ENCODE peak calls at places on chromosomes 4 and X, in six cellular contexts. Q, N, T, C, H and Y are unnamed samples.

GRCh38 chrX:48703642-48704481 is 7.3 kb downstream of the SUV39H1 start:
- DNase-seq in H (no peak), C (no peak), T (no peak), N (no peak), Q (no peak), Y (no peak)

GRCh38 chr4:173360587-173361221 is 10.1 kb upstream of the SAP30 start:
- DNase-seq in C (no peak), H (no peak), N (no peak), T (no peak), Q (no peak), Y (no peak)

GRCh38 chr4:3767569-3768288 is 1.5 kb downstream of the ADRA2C start:
- DNase-seq in N (no peak), H (no peak), C (no peak), Q (peak), T (no peak), Y (no peak)

GRCh38 chr4:153940916-153941315 is 152.0 kb upstream of the SFRP2 start:
- DNase-seq in H (no peak), C (no peak), T (no peak), Q (no peak), N (no peak), Y (no peak)

GRCh38 chrX:135713795-135714194 is 356 bp downstream of the CT45A1 start:
- DNase-seq in H (no peak), T (no peak), N (no peak), Q (no peak), C (no peak), Y (no peak)

GRCh38 chr4:5619913-5620625 is 88.3 kb downstream of the EVC2 start:
- DNase-seq in H (no peak), Q (no peak), T (no peak), C (no peak), N (no peak), Y (no peak)

GRCh38 chrX:12497832-12498591 is 293.2 kb upstream of the PRPS2 start:
- DNase-seq in T (no peak), C (no peak), H (peak), N (no peak), Q (peak), Y (no peak)

GRCh38 chr4:78320353-78320935 is 231.1 kb upstream of the ANXA3 start:
- DNase-seq in H (no peak), Q (no peak), N (no peak), T (peak), C (no peak), Y (no peak)

GRCh38 chr4:112515278-112516075 is 503 bp downstream of the NEUROG2 start:
- DNase-seq in C (no peak), N (no peak), H (peak), T (no peak), Q (peak), Y (no peak)

GRCh38 chr4:74374561-74375327 is 9.8 kb downstream of the EREG start:
- DNase-seq in N (no peak), Q (no peak), T (no peak), H (no peak), C (peak), Y (no peak)

GRCh38 chr4:150242820-150243458 is 164.7 kb downstream of the DCLK2 start:
- DNase-seq in T (no peak), C (peak), H (peak), N (no peak), Q (peak), Y (no peak)

GRCh38 chr4:52968696-52969095 is 106.6 kb downstream of the RASL11B start:
- DNase-seq in Q (no peak), T (no peak), H (no peak), N (no peak), C (no peak), Y (no peak)

GRCh38 chrX:123993326-123993725 is 31.8 kb downstream of the STAG2 start:
- DNase-seq in H (no peak), Q (no peak), T (no peak), C (no peak), N (no peak), Y (no peak)

GRCh38 chr4:183434264-183435045 is 10.0 kb upstream of the CDKN2AIP start:
- DNase-seq in N (no peak), T (no peak), H (no peak), C (no peak), Q (no peak), Y (no peak)

GRCh38 chrX:16807548-16807947 is 21.3 kb downstream of the TXLNG start:
- DNase-seq in C (no peak), H (no peak), Q (peak), T (no peak), N (no peak), Y (no peak)

GRCh38 chrX:78307665-78308064 is 19.7 kb downstream of the CYSLTR1 start:
- DNase-seq in N (no peak), Q (no peak), H (no peak), C (no peak), T (no peak), Y (no peak)

GRCh38 chr4:127352220-127352619 is 280.5 kb upstream of the INTU start:
- DNase-seq in H (no peak), Q (no peak), N (peak), T (no peak), C (no peak), Y (no peak)

GRCh38 chr4:168654206-168655174 is 157.6 kb downstream of the PALLD start:
- DNase-seq in H (no peak), N (no peak), C (no peak), Q (no peak), T (no peak), Y (no peak)

GRCh38 chr4:100736651-100737450 is 219.0 kb upstream of the EMCN start:
- DNase-seq in C (peak), T (no peak), N (no peak), H (no peak), Q (no peak), Y (no peak)

GRCh38 chr4:83686166-83686565 is 150.3 kb downstream of the GPAT3 start:
- DNase-seq in Q (no peak), T (no peak), H (no peak), N (no peak), C (no peak), Y (no peak)

GRCh38 chr4:15516494-15516893 is 46.8 kb downstream of the CC2D2A start:
- DNase-seq in T (no peak), Q (no peak), N (no peak), H (no peak), C (no peak), Y (no peak)

GRCh38 chrX:121356139-121356849 is 308.9 kb downstream of the GLUD2 start:
- DNase-seq in C (no peak), T (no peak), Q (no peak), H (no peak), N (no peak), Y (no peak)

GRCh38 chr4:16583764-16584163 is 314.7 kb downstream of the LDB2 start:
- DNase-seq in N (no peak), Q (no peak), C (no peak), H (no peak), T (no peak), Y (no peak)

GRCh38 chr4:110792036-110792435 is 169.2 kb upstream of the PITX2 start:
- DNase-seq in Q (no peak), T (no peak), H (no peak), C (no peak), N (no peak), Y (no peak)

GRCh38 chrX:111634823-111635410 is 46.1 kb upstream of the ALG13 start:
- DNase-seq in T (no peak), N (no peak), H (no peak), C (no peak), Q (no peak), Y (no peak)

GRCh38 chr4:187179086-187180070 is 455.7 kb upstream of the FAT1 start:
- DNase-seq in Q (no peak), C (no peak), T (no peak), N (no peak), H (no peak), Y (no peak)

GRCh38 chrX:120999413-120999812 is 13.9 kb upstream of the CT47A1 start:
- DNase-seq in N (no peak), C (no peak), Q (no peak), T (no peak), H (no peak), Y (no peak)

GRCh38 chr4:2255501-2256155 is 6.3 kb downstream of the MXD4 start:
- DNase-seq in H (no peak), T (no peak), C (no peak), Q (peak), N (no peak), Y (no peak)
- TF ChIP-seq CTCF in H (no peak), T (no peak), C (no peak), Q (no peak), N (no peak), Y (no peak)

DNA sequence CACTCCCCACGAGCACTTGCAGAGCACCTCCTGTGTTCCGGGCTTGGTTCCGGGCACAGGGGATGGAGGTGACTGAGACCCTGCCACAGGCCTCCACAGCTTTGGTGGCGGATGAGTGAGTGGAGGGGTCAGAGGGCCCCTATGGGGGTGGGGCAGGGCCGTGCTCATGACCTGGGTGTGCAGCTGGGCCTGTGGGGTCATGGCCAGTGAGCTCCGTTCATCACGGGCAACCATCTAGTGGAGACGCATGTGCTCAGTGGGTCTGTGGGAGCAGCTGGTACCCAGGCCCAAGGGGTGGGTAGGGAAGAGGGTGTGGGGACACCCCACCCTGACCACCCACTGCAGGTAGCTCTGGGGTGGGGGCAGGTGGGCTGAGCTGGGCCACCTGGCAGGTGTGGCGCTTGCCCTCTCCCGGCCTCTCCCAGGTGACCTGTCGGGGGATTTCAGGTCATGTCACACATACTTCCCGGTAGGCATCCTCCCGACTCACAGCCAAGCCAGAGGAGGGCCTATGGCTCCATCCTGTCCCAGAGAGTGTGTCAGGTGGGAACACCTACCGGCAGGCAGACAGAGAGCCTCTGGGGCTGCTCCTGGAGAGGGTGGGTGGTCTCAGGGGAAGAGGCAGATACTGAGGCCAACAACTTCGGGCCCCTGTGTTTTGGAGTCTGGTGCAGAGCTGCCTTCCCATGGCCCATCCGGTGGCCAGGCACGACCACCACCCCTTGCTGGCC is 3.6 kb downstream of the PSAPL1 start:
- DNase-seq in Q (no peak), H (no peak), C (no peak), T (no peak), N (no peak), Y (no peak)
- TF ChIP-seq JUND in Q (no peak), H (no peak), C (no peak), T (no peak), N (no peak), Y (no peak)

GRCh38 chr4:31108762-31109161 is 388.6 kb downstream of the PCDH7 start:
- DNase-seq in N (no peak), Q (no peak), H (no peak), C (no peak), T (no peak), Y (no peak)
- TF ChIP-seq CTCF in N (peak), Q (no peak), H (no peak), C (no peak), T (no peak), Y (no peak)

DNA sequence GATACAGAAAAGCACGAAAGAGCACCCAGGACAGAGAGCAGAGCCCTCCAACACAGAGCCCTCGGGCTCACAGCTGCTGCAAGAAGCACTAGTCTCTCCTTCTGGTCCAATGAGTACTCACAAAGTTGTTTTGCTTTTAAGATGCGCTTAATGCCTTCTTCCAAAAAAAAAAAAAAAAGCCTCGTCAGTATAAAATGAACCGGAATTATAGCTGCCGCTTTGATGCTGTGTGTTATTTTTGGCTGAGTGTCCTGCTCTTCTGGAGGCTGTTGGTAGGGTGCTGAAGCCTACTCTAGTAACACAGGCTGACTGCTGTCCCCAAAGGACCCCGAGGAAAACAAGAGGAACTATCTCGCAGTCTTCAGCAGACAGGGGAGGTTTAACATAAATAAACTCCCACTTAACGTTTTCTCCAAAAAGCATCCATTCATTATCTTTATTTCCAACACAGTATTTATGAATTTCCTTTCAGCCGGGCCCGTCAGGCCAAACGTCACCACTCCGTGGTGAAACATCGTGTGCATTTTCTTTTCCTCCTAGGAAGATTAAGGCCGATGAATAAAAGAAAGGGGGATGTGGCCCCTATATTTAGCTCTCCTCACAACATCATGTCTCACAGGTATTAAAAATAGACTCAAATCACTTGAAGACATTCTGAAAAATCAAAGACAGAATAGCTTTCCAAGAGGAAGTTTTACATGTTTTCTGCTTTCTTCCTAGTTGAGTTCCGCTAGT is 213.8 kb upstream of the PPARGC1A start:
- DNase-seq in T (no peak), N (no peak), C (no peak), Q (no peak), H (no peak), Y (no peak)
- TF ChIP-seq JUND in T (no peak), N (no peak), C (no peak), Q (no peak), H (no peak), Y (no peak)

GRCh38 chr4:6991771-6992557 is 51.2 kb upstream of the TADA2B start:
- DNase-seq in Q (peak), H (no peak), C (no peak), T (no peak), N (no peak), Y (no peak)

GRCh38 chr4:6996481-6996880 is 46.7 kb upstream of the TADA2B start:
- DNase-seq in H (no peak), T (no peak), C (no peak), N (no peak), Q (no peak), Y (no peak)

GRCh38 chr4:6991249-6991648 is 51.9 kb upstream of the TADA2B start:
- DNase-seq in T (no peak), H (no peak), Q (no peak), N (no peak), C (no peak), Y (no peak)

GRCh38 chr4:6990661-6991060 is 52.5 kb upstream of the TADA2B start:
- DNase-seq in H (no peak), T (no peak), N (no peak), C (no peak), Q (no peak), Y (no peak)

DNA sequence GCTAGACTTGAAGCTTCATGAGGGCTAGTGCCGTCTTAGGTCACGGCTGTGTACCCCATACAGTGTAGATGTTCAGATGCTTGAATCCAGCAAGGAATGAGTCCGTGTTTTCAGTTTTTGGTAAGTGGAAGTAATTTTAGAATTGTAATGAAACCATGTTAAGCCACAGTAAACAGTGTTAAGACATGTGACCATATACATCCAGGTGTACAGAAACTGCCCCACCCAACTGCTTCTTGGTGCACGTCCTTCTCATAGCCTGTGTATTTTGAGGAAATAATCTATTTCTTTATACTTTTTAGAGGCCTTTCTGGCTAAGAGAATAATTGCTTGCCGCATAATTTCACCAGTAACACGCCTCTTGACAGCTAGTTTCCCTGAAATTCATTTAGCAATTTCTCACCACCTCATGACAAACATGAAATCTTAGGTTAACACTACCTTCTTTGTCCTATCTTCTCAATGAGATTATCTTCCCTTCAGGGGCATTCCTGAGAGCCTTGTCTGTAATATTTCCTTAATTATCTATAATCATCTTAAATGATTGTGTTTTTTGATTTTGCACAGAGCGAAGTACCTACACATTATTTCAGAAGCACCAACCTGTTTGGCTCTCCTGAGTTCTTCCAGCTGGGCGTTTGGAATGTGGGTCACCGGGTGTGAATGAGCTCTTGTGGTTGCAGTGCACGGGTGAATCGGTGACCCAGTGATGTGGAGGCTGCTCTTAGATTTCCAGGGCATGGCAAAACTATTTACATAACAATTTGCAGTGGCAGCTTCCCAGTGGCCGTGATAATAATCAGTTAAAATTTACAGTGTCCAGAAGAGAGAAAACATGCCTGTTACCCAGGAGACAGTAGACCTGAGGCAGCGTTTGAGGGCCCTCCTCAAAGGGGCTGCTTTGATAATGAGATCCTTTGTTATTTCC is 50.2 kb upstream of the TADA2B start:
- DNase-seq in C (no peak), N (no peak), H (no peak), Q (peak), T (no peak), Y (no peak)
- TF ChIP-seq CTCF in C (no peak), N (no peak), H (no peak), Q (no peak), T (no peak), Y (no peak)

GRCh38 chrX:63514575-63514967 is 163.4 kb upstream of the SPIN4 start:
- DNase-seq in N (no peak), T (no peak), C (no peak), Q (no peak), H (no peak), Y (no peak)

GRCh38 chrX:63508668-63509067 is 157.5 kb upstream of the SPIN4 start:
- DNase-seq in T (no peak), N (no peak), C (no peak), H (no peak), Q (no peak), Y (no peak)

GRCh38 chrX:63511361-63511760 is 160.2 kb upstream of the SPIN4 start:
- DNase-seq in T (no peak), N (no peak), Q (no peak), C (no peak), H (no peak), Y (no peak)

GRCh38 chrX:63513825-63514574 is 162.9 kb upstream of the SPIN4 start:
- DNase-seq in T (no peak), C (no peak), H (no peak), N (no peak), Q (no peak), Y (no peak)
- TF ChIP-seq JUND in T (no peak), C (no peak), H (no peak), N (no peak), Q (no peak), Y (no peak)

GRCh38 chrX:131801066-131801465 is 222.0 kb upstream of the STK26 start:
- DNase-seq in C (no peak), N (no peak), Q (no peak), T (no peak), H (no peak), Y (no peak)

GRCh38 chrX:131801911-131802310 is 221.2 kb upstream of the STK26 start:
- DNase-seq in H (no peak), N (no peak), T (no peak), Q (no peak), C (no peak), Y (no peak)

DNA sequence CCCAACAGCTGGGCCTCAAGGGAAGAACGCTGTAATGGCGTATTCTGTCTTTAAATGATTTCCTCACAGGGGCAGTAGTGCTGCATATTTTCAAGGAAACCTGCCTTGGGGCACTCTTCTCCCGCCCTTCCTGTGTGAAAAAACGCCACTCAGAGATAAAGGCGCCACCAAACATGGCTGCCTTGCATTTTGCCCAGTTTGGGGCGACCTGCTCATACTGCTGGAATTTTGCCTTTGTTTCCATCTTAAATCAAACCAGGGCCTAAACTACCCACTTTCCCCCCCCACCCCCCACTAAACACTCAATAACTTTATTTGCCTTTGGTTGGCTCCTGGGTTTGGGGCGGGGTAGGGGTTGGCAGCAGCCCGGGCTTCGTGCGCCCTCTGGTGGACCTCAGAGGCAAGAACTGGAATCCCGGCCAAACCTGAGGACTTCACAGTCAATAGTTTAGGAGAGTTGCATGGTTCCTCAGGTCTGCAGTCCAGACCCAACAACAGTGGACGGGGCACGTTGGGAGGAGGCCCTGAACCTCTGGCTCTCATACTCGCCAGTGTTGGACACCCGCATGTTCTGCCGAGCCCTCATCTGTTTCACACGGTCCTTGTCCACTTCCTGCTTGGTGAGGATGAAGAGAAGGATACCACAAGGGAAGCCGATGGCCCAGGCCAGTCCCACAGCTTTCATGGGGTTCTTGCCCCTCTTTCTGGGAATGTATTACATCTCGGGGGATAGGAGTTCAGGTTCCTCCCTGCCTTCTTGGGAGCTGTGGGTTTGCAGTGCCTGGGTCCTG is 220.1 kb upstream of the STK26 start:
- DNase-seq in C (no peak), N (no peak), H (peak), T (no peak), Q (peak), Y (peak)
- TF ChIP-seq CTCF in C (no peak), N (peak), H (peak), T (peak), Q (peak), Y (peak)

GRCh38 chr4:180059216-180059881 is 2183.9 kb upstream of the TENM3 start:
- DNase-seq in T (no peak), Q (peak), H (no peak), N (no peak), C (no peak), Y (no peak)
- TF ChIP-seq JUND in T (no peak), Q (no peak), H (no peak), N (no peak), C (no peak), Y (no peak)